ENCODE peak calls at places on chromosomes 6 and 20, in six cellular contexts. One of them, this sample, is unnamed.

GRCh38 chr6:129635396-129636164 is 74.4 kb downstream of the ARHGAP18 start:
- DNase-seq in endothelial cell of umbilical vein: peak
- DNase-seq in pancreas: no peak
- DNase-seq in WTC11: no peak
- DNase-seq in choroid plexus epithelial cell: peak
- DNase-seq in GM20000: no peak
- DNase-seq in this sample: no peak

GRCh38 chr20:58112017-58112781 is 116.3 kb downstream of the ANKRD60 start:
- DNase-seq in endothelial cell of umbilical vein: no peak
- DNase-seq in pancreas: no peak
- DNase-seq in WTC11: no peak
- DNase-seq in choroid plexus epithelial cell: peak
- DNase-seq in GM20000: no peak
- DNase-seq in this sample: no peak

GRCh38 chr6:109373762-109374161 is 8.5 kb downstream of the CD164 start:
- DNase-seq in endothelial cell of umbilical vein: no peak
- DNase-seq in pancreas: no peak
- DNase-seq in WTC11: no peak
- DNase-seq in choroid plexus epithelial cell: no peak
- DNase-seq in GM20000: peak
- DNase-seq in this sample: no peak

GRCh38 chr6:41428402-41428994 is 93.1 kb downstream of the NCR2 start:
- DNase-seq in endothelial cell of umbilical vein: peak
- DNase-seq in pancreas: no peak
- DNase-seq in WTC11: no peak
- DNase-seq in choroid plexus epithelial cell: peak
- DNase-seq in GM20000: no peak
- DNase-seq in this sample: no peak

GRCh38 chr6:45903959-45904358 is 111.7 kb downstream of the CLIC5 start:
- DNase-seq in endothelial cell of umbilical vein: no peak
- DNase-seq in pancreas: no peak
- DNase-seq in WTC11: no peak
- DNase-seq in choroid plexus epithelial cell: no peak
- DNase-seq in GM20000: no peak
- DNase-seq in this sample: no peak

GRCh38 chr20:24784607-24785006 is 164.5 kb upstream of the CST7 start:
- DNase-seq in endothelial cell of umbilical vein: no peak
- DNase-seq in pancreas: peak
- DNase-seq in WTC11: no peak
- DNase-seq in choroid plexus epithelial cell: no peak
- DNase-seq in GM20000: no peak
- DNase-seq in this sample: no peak

GRCh38 chr6:16713597-16713996 is 47.7 kb downstream of the ATXN1 start:
- DNase-seq in endothelial cell of umbilical vein: no peak
- DNase-seq in pancreas: no peak
- DNase-seq in WTC11: no peak
- DNase-seq in choroid plexus epithelial cell: no peak
- DNase-seq in GM20000: no peak
- DNase-seq in this sample: no peak

GRCh38 chr6:69019832-69020231 is 384.8 kb downstream of the ADGRB3 start:
- DNase-seq in endothelial cell of umbilical vein: peak
- DNase-seq in pancreas: no peak
- DNase-seq in WTC11: no peak
- DNase-seq in choroid plexus epithelial cell: peak
- DNase-seq in GM20000: no peak
- DNase-seq in this sample: no peak

GRCh38 chr6:37732688-37733087 is 35.0 kb upstream of the MDGA1 start:
- DNase-seq in endothelial cell of umbilical vein: no peak
- DNase-seq in pancreas: no peak
- DNase-seq in WTC11: peak
- DNase-seq in choroid plexus epithelial cell: no peak
- DNase-seq in GM20000: no peak
- DNase-seq in this sample: no peak
- TF ChIP-seq CTCF in endothelial cell of umbilical vein: peak
- TF ChIP-seq CTCF in pancreas: no peak
- TF ChIP-seq CTCF in WTC11: peak
- TF ChIP-seq CTCF in choroid plexus epithelial cell: peak
- TF ChIP-seq CTCF in GM20000: no peak
- TF ChIP-seq CTCF in this sample: no peak

DNA sequence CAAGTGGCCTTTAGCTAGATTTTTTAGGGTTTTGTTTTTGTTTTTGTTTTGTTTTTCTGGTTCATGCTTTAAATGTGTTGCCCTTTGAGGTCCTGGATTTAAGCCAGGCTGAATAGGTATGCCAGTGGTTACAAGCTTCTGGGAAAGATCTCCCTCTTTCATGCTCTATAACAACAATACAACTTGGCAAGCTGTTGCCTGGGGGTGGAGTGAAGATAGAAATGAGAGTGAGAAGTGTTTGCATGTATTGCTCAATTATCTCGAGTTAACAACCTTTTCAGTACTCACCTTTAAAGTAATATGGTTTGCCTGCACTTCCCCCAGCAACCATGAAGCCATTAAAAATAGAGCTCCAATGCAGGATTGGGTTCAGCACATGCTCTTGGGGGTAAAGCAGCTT is 19.2 kb upstream of the HAO1 start:
- DNase-seq in endothelial cell of umbilical vein: no peak
- DNase-seq in pancreas: no peak
- DNase-seq in WTC11: no peak
- DNase-seq in choroid plexus epithelial cell: peak
- DNase-seq in GM20000: no peak
- DNase-seq in this sample: no peak
- TF ChIP-seq CTCF in endothelial cell of umbilical vein: no peak
- TF ChIP-seq CTCF in pancreas: no peak
- TF ChIP-seq CTCF in WTC11: no peak
- TF ChIP-seq CTCF in choroid plexus epithelial cell: no peak
- TF ChIP-seq CTCF in GM20000: no peak
- TF ChIP-seq CTCF in this sample: no peak

GRCh38 chr20:41014557-41015088 is 14.0 kb upstream of the TOP1 start:
- DNase-seq in endothelial cell of umbilical vein: peak
- DNase-seq in pancreas: no peak
- DNase-seq in WTC11: no peak
- DNase-seq in choroid plexus epithelial cell: peak
- DNase-seq in GM20000: no peak
- DNase-seq in this sample: no peak
- TF ChIP-seq CTCF in endothelial cell of umbilical vein: no peak
- TF ChIP-seq CTCF in pancreas: no peak
- TF ChIP-seq CTCF in WTC11: no peak
- TF ChIP-seq CTCF in choroid plexus epithelial cell: no peak
- TF ChIP-seq CTCF in GM20000: no peak
- TF ChIP-seq CTCF in this sample: no peak

GRCh38 chr6:86936834-86937218 is 502 bp upstream of the HTR1E start:
- DNase-seq in endothelial cell of umbilical vein: no peak
- DNase-seq in pancreas: peak
- DNase-seq in WTC11: peak
- DNase-seq in choroid plexus epithelial cell: no peak
- DNase-seq in GM20000: no peak
- DNase-seq in this sample: no peak

GRCh38 chr6:86934365-86934764 is 3.0 kb upstream of the HTR1E start:
- DNase-seq in endothelial cell of umbilical vein: no peak
- DNase-seq in pancreas: no peak
- DNase-seq in WTC11: no peak
- DNase-seq in choroid plexus epithelial cell: no peak
- DNase-seq in GM20000: no peak
- DNase-seq in this sample: no peak

GRCh38 chr6:86942761-86943526 is 5.6 kb downstream of the HTR1E start:
- DNase-seq in endothelial cell of umbilical vein: no peak
- DNase-seq in pancreas: no peak
- DNase-seq in WTC11: no peak
- DNase-seq in choroid plexus epithelial cell: no peak
- DNase-seq in GM20000: no peak
- DNase-seq in this sample: no peak

GRCh38 chr6:86938814-86939213 is 1.5 kb downstream of the HTR1E start:
- DNase-seq in endothelial cell of umbilical vein: no peak
- DNase-seq in pancreas: no peak
- DNase-seq in WTC11: no peak
- DNase-seq in choroid plexus epithelial cell: no peak
- DNase-seq in GM20000: no peak
- DNase-seq in this sample: no peak

DNA sequence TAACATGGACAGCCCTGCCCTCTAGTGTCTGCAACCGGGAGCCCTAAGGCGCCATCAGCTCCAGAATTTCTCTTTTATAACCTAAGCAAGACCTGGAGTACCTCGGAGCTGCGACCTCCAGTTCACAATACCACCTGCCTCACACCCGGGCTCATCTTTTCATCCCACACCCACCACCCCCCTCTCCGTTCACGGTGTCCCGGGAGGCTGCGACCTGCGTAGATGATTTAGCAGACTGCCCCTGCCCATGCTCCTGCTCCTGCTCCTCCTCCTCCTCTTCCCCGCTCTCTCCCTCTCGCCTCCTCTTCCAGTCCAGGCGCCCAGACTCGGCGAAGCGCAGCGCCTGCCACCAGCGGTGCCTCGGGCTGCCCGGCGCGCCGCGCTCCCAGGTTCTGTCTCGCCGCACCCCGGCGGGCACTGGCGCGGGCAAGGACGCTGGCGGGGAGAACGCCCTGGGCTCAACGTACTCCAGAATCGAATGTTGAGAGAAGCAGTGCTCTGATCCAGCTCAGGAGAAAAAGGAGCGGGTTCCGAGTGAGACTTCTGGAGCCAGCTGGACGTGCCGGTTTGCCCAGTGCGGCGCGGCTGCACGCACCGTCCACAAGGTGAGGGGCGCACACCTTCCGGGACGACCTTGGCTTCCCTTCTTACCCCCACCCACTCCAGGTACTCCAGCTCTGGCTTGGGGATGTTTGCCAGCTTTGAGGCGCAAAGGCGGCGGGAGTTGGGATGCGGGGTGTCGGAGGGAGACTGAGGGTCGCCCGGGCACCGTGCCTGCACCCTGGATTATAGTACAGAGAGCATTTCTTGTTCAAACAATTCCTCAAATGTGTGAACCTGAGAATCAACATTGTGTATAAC is at the start of gene HTR1E:
- DNase-seq in endothelial cell of umbilical vein: peak
- DNase-seq in pancreas: peak
- DNase-seq in WTC11: no peak
- DNase-seq in choroid plexus epithelial cell: peak
- DNase-seq in GM20000: peak
- DNase-seq in this sample: no peak
- TF ChIP-seq CTCF in endothelial cell of umbilical vein: peak
- TF ChIP-seq CTCF in pancreas: peak
- TF ChIP-seq CTCF in WTC11: peak
- TF ChIP-seq CTCF in choroid plexus epithelial cell: peak
- TF ChIP-seq CTCF in GM20000: peak
- TF ChIP-seq CTCF in this sample: no peak

GRCh38 chr20:48578397-48579098 is 249.3 kb downstream of the PREX1 start:
- DNase-seq in endothelial cell of umbilical vein: no peak
- DNase-seq in pancreas: no peak
- DNase-seq in WTC11: no peak
- DNase-seq in choroid plexus epithelial cell: no peak
- DNase-seq in GM20000: no peak
- DNase-seq in this sample: no peak
- TF ChIP-seq CTCF in endothelial cell of umbilical vein: no peak
- TF ChIP-seq CTCF in pancreas: no peak
- TF ChIP-seq CTCF in WTC11: no peak
- TF ChIP-seq CTCF in choroid plexus epithelial cell: peak
- TF ChIP-seq CTCF in GM20000: no peak
- TF ChIP-seq CTCF in this sample: no peak

DNA sequence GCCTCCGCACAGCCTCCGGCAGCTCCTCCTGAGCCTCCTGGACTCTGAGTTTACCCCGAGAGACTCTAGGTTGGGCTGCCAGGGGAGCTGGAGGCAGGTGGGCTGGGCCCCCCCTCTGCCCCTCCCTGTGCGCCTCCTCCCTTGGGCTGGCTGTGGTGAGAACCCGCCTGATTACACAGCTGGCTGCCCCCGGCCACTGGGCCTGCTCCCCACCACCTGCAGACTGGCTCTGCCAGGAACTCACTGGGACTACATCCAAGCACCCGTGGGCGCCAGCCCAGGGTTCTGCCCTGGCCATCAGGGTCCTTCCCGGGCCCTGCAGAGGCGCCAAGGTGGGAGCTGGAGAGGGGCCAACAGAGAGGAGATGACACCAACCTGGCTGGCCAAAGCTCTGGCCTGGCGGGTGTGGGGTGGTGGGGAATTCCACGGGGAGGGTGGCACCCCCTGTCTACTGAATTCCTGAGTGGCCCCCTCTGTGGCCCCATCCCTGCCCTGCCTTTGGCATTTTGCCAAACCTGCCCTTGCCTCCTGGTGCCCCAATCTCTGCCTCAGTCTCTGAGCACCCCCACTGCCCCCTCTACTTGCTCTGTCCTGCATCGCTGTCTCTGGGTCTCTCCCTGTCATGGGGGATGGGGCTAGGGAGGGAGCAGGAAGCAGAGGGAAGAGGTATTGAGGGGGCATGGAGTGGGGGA is 21.9 kb upstream of the CDH22 start:
- DNase-seq in endothelial cell of umbilical vein: no peak
- DNase-seq in pancreas: peak
- DNase-seq in WTC11: no peak
- DNase-seq in choroid plexus epithelial cell: no peak
- DNase-seq in GM20000: no peak
- DNase-seq in this sample: no peak
- TF ChIP-seq CTCF in endothelial cell of umbilical vein: no peak
- TF ChIP-seq CTCF in pancreas: no peak
- TF ChIP-seq CTCF in WTC11: no peak
- TF ChIP-seq CTCF in choroid plexus epithelial cell: no peak
- TF ChIP-seq CTCF in GM20000: no peak
- TF ChIP-seq CTCF in this sample: no peak

DNA sequence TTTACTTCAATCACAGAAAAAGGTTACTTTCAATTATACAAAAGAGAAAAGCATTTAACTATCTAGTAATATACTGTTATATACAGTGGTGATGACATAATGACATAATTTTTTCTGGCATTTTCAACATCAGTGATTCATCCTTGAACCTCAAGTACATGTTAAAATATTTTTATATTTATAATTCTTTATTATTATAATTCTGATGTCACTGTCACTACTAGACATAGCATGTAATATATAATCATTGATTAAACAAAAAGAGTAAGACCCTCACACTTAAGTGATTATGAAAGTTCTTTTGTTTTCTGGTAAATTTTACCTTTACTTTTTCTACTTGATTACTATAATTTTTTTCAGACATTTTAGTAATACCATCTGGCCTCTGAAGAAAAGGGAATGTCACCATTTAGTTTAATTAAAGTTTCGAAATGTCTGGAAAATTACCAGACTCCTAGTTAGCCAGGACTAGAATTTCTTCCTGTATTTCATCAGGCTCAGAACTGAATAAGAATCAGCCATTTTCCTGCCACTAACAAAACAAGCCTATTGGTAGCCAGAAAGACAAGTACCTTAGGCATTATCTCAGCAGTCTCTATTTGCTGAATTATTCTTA is 71.5 kb downstream of the FILIP1 start:
- DNase-seq in endothelial cell of umbilical vein: no peak
- DNase-seq in pancreas: no peak
- DNase-seq in WTC11: no peak
- DNase-seq in choroid plexus epithelial cell: peak
- DNase-seq in GM20000: no peak
- DNase-seq in this sample: no peak
- TF ChIP-seq CTCF in endothelial cell of umbilical vein: no peak
- TF ChIP-seq CTCF in pancreas: no peak
- TF ChIP-seq CTCF in WTC11: no peak
- TF ChIP-seq CTCF in choroid plexus epithelial cell: no peak
- TF ChIP-seq CTCF in GM20000: no peak
- TF ChIP-seq CTCF in this sample: no peak